ENCODE peak calls at places on chromosomes 12 and 14, in four cellular contexts. V, M, P and R are unnamed samples.

GRCh38 chr12:66200110-66200509 is 11.1 kb downstream of the IRAK3 start:
- DNase-seq in V (no peak), M (no peak), P (no peak), R (no peak)

GRCh38 chr12:24557738-24558137 is 391.2 kb downstream of the BCAT1 start:
- DNase-seq in V (no peak), M (no peak), P (no peak), R (no peak)

GRCh38 chr12:124713041-124713435 is 145.6 kb upstream of the NCOR2 start:
- DNase-seq in V (no peak), M (no peak), P (no peak), R (no peak)

GRCh38 chr12:95762123-95762785 is 28.3 kb downstream of the NTN4 start:
- DNase-seq in V (no peak), M (no peak), P (no peak), R (no peak)

GRCh38 chr14:70707138-70708038 is 65.7 kb downstream of the TTC9 start:
- DNase-seq in V (no peak), M (no peak), P (no peak), R (no peak)

GRCh38 chr14:72809063-72809462 is 84.8 kb downstream of the DPF3 start:
- DNase-seq in V (peak), M (no peak), P (no peak), R (no peak)

GRCh38 chr12:106226884-106227640 is 20.8 kb downstream of the CKAP4 start:
- DNase-seq in V (peak), M (peak), P (no peak), R (no peak)

GRCh38 chr12:31005944-31006361 is 67.7 kb upstream of the DDX11 start:
- DNase-seq in V (no peak), M (no peak), P (no peak), R (no peak)